ENCODE peak calls at places on chromosome 2, in nine cellular contexts. I is right lobe of liver, Z is DND-41, U is GM23248, X is cardiac muscle cell, D is spleen, K is hepatocyte, B is endodermal cell, S is IMR-90. V is an unnamed sample.

GRCh38 chr2:231667497-231667896 is 40.8 kb upstream of the PTMA start:
- DNase-seq in K (no peak), X (no peak), U (no peak), D (no peak), Z (no peak), I (no peak), S (no peak), B (no peak), V (peak; percentile 48)

GRCh38 chr2:49102146-49102545 is 52.2 kb downstream of the FSHR start:
- DNase-seq in K (no peak), Z (no peak), X (no peak), B (no peak), I (no peak), D (no peak), U (no peak), S (no peak), V (no peak)

GRCh38 chr2:241563031-241563507 is 4.5 kb downstream of the BOK start:
- DNase-seq in X (no peak), S (no peak), I (no peak), U (no peak), K (no peak), B (peak; percentile 41), D (peak; percentile 71), Z (no peak), V (no peak)

GRCh38 chr2:30341500-30342267 is 105.4 kb upstream of the LCLAT1 start:
- DNase-seq in U (no peak), X (no peak), Z (no peak), B (no peak), S (no peak), K (no peak), D (no peak), I (no peak), V (no peak)

GRCh38 chr2:232418466-232419244 is 12.0 kb downstream of the ALPG start:
- DNase-seq in Z (no peak), X (peak; percentile 18), K (peak; percentile 71), U (peak; percentile 62), S (no peak), I (no peak), B (peak; percentile 77), D (peak; percentile 56), V (peak; percentile 68)

GRCh38 chr2:5515693-5516092 is 176.5 kb upstream of the SOX11 start:
- DNase-seq in X (no peak), I (no peak), S (no peak), Z (no peak), K (no peak), D (no peak), B (no peak), U (no peak), V (no peak)

GRCh38 chr2:66679422-66679821 is 244.5 kb downstream of the MEIS1 start:
- DNase-seq in B (peak; percentile 59), U (no peak), K (no peak), S (no peak), I (no peak), D (no peak), X (peak; percentile 28), Z (no peak), V (peak; percentile 98)

GRCh38 chr2:230956827-230957755 is 32.0 kb upstream of the GPR55 start:
- DNase-seq in B (peak; percentile 85), D (no peak), Z (no peak), S (peak; percentile 49), I (peak; percentile 45), U (peak; percentile 78), K (peak; percentile 73), X (peak; percentile 54), V (peak; percentile 82)

GRCh38 chr2:242040681-242041080 is 171.2 kb downstream of the RTP5 start:
- DNase-seq in Z (no peak), I (no peak), U (no peak), X (no peak), S (no peak), B (no peak), D (no peak), K (no peak), V (no peak)

GRCh38 chr2:10048501-10049171 is 5.3 kb downstream of the KLF11 start:
- DNase-seq in I (no peak), K (peak; percentile 73), B (peak; percentile 63), X (peak; percentile 66), D (peak; percentile 72), S (peak; percentile 62), U (peak; percentile 81), Z (no peak), V (peak; percentile 42)

GRCh38 chr2:96913398-96914202 is 43.7 kb upstream of the SEMA4C start:
- DNase-seq in Z (peak; percentile 57), X (no peak), S (no peak), K (no peak), I (no peak), D (peak; percentile 81), B (no peak), U (no peak), V (no peak)

GRCh38 chr2:67416136-67416535 is 19.0 kb downstream of the ETAA1 start:
- DNase-seq in X (no peak), Z (no peak), I (no peak), D (no peak), K (no peak), S (no peak), U (no peak), B (no peak), V (no peak)

GRCh38 chr2:11872247-11872947 is 126.0 kb downstream of the LPIN1 start:
- DNase-seq in Z (no peak), X (no peak), S (peak; percentile 35), I (no peak), K (peak; percentile 18), D (peak; percentile 8), B (no peak), U (no peak), V (no peak)

GRCh38 chr2:241680827-241681599 is 5.6 kb downstream of the DTYMK start:
- DNase-seq in B (no peak), U (peak; percentile 99), X (no peak), Z (no peak), S (peak; percentile 99), K (peak; percentile 61), D (no peak), I (no peak), V (no peak)

GRCh38 chr2:27051902-27052645 is 606 bp downstream of the AGBL5 start:
- DNase-seq in K (peak; percentile 38), S (no peak), D (peak; percentile 91), I (no peak), X (peak; percentile 28), Z (no peak), B (no peak), U (peak; percentile 60), V (no peak)

GRCh38 chr2:66233981-66234380 is 200.9 kb upstream of the MEIS1 start:
- DNase-seq in Z (no peak), I (no peak), X (no peak), U (no peak), D (no peak), K (peak; percentile 46), B (no peak), S (no peak), V (no peak)

GRCh38 chr2:74026674-74027294 is 42.1 kb downstream of the TET3 start:
- DNase-seq in D (no peak), Z (no peak), K (no peak), X (no peak), B (peak; percentile 73), I (no peak), U (no peak), S (no peak), V (no peak)
- H3K4me3 ChIP-seq in D (no peak overlapping the region), Z (no peak overlapping the region), K (no peak overlapping the region), X (no peak overlapping the region), B (no peak overlapping the region), I (no peak overlapping the region), U (no peak overlapping the region), S (no peak overlapping the region), V (no peak overlapping the region)

DNA sequence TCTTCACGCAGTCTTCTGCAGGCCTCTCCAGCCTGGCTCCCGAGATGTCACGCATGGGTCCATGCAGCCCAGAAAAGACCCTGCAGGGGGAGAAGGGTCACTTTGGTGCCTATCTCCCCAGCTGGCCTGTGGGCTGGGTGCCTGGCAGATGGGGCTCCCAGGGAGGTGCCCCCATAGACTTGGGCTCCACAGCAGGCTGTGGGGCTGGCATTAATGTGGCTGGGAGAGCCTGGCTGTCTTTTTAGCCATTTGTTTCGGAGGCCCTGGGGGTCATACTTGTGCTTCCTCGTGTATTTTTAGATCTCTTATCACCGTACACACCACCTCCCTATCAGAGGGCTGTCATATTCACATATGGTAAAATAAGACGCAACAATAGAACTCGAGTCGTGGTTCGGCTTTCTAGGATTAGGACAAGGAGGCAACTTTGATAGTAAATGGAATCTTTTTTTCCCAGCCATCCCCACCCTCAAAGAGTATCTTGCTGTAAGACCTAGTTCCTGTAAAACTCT is 74.5 kb downstream of the LRRFIP1 start:
- DNase-seq in D (peak; percentile 69), U (no peak), K (no peak), I (no peak), B (no peak), S (no peak), X (no peak), Z (no peak), V (no peak)
- H3K4me1 ChIP-seq in D (peaks cover 91% of the 10 kb centered on the region), U (peaks cover 49% of the 10 kb centered on the region), K (peaks cover 69% of the 10 kb centered on the region), I (peaks cover 30% of the 10 kb centered on the region), B (peaks cover 29% of the 10 kb centered on the region), S (peaks cover 61% of the 10 kb centered on the region), X (peaks cover 62% of the 10 kb centered on the region), Z (peaks cover 47% of the 10 kb centered on the region), V (peaks cover 12% of the 10 kb centered on the region)

DNA sequence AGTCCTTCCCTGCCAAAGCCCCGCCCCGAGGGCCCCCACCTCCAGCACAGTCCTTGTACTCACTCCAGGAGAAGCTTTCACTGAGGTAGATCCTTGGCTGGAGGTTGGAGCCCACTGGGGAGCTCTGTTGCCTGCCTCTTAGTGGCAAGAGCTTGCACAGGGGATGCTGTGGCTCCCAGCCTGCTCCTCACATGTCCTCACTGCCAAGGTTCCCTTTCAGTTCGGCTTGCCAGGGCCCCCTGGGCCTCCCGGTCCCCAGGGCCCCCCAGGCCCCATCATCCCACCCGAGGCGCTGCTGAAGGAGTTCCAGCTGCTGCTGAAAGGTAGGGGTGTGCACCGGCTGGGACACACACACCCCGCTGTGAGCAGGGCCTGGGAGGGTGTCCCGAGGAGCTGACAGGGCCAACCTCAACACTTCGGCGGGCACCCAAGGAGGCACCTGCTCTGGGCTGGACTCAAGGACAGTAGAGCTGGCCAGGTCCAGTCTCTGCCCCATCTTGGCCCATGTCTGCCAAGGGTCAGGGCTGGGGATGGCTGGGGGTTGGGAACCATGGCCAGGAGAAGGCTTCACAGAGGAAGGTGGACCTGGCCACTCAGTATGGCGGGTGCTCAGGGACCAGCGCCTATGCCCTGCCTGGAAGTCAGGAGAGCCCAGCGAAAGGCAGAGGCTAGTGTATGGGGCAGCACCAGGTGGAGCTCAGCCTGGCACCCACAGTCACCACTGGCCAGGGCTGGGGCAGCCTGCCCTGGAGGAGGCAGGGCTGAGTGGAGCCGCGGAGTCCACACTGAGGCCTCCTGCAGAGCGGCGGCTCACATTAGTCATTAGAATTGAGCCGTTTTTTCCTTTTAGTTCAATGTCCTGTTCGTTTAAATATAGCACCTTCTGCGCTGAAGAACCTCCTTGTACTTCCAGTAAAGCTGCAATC is 4.0 kb downstream of the ERFE start:
- DNase-seq in U (peak; percentile 63), K (no peak), Z (no peak), I (no peak), X (no peak), S (no peak), D (peak; percentile 71), B (peak; percentile 43), V (no peak)
- H3K4me3 ChIP-seq in U (peak overlapping the region; percentile 51), K (no peak overlapping the region), Z (no peak overlapping the region), I (no peak overlapping the region), X (no peak overlapping the region), S (no peak overlapping the region), D (no peak overlapping the region), B (peak overlapping the region; percentile 56), V (no peak overlapping the region)

DNA sequence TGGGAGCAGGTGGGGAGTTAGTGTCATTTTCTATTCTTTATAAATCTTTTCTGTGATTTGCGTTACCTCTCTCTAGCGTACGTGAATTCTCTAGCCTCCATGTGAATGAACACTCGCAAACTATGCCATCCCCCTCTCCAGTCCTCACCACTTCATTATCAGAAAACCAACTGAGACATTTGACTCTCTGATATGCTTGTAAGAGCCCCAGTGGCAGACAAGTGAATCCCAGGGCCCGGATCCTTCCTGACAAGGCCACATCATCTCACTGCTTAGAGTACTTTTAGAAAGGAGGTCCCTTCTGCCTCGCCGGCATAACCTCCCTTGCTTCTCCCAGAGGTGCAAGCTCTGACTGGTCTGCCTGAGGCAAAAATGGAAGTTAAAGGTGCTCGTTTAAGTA is 114.7 kb upstream of the MSTN start:
- DNase-seq in S (no peak), I (no peak), X (peak; percentile 35), U (no peak), K (no peak), Z (no peak), B (no peak), D (no peak), V (no peak)
- H3K4me1 ChIP-seq in S (no peaks in the 10 kb centered on the region), I (peaks cover 6% of the 10 kb centered on the region), X (peaks cover 8% of the 10 kb centered on the region), U (no peaks in the 10 kb centered on the region), K (peaks cover 23% of the 10 kb centered on the region), Z (no peaks in the 10 kb centered on the region), B (peaks cover 5% of the 10 kb centered on the region), D (no peaks in the 10 kb centered on the region), V (peaks cover 8% of the 10 kb centered on the region)

V was measured in HAP-1.